ENCODE peak calls at places on chromosomes 4 and X, in ten cellular contexts. X is endothelial cell, M is NCI-H2081, B is glutamatergic neuron, J is HEK293T, P is thoracic aorta, E is brain microvascular endothelial cell, Z is HAP-1, K is cardiac fibroblast, H is posterior vena cava. C is an unnamed sample.

GRCh38 chrX:47936940-47937317 is 66.9 kb downstream of the ZNF182 start:
- DNase-seq in X (no peak), M (no peak), B (no peak), J (no peak), P (no peak), E (no peak), Z (no peak), K (no peak), H (no peak), C (no peak)

GRCh38 chr4:113003841-113004240 is 45.6 kb upstream of the ANK2 start:
- DNase-seq in X (no peak), M (no peak), B (no peak), J (no peak), P (no peak), E (peak), Z (no peak), K (peak), H (no peak), C (no peak)

GRCh38 chr4:15144967-15145295 is 142.7 kb downstream of the CPEB2 start:
- DNase-seq in X (no peak), M (no peak), B (no peak), J (no peak), P (no peak), E (no peak), Z (no peak), K (no peak), H (no peak), C (no peak)

GRCh38 chrX:125293792-125294780 is 25.6 kb upstream of the TEX13C start:
- DNase-seq in X (no peak), M (no peak), B (no peak), J (no peak), P (no peak), E (no peak), Z (no peak), K (no peak), H (no peak), C (no peak)

GRCh38 chr4:5037553-5038551 is 13.4 kb upstream of the STK32B start:
- DNase-seq in X (no peak), M (no peak), B (no peak), J (no peak), P (no peak), E (peak), Z (no peak), K (peak), H (no peak), C (no peak)

GRCh38 chr4:73067971-73068394 is 1.5 kb downstream of the COX18 start:
- DNase-seq in X (no peak), M (no peak), B (no peak), J (no peak), P (no peak), E (no peak), Z (no peak), K (peak), H (no peak), C (no peak)

GRCh38 chr4:174549696-174550095 is 27.4 kb upstream of the HPGD start:
- DNase-seq in X (no peak), M (no peak), B (no peak), J (no peak), P (no peak), E (no peak), Z (no peak), K (peak), H (no peak), C (no peak)

GRCh38 chrX:65932173-65933084 is 107.5 kb downstream of the VSIG4 start:
- DNase-seq in X (no peak), M (no peak), B (no peak), J (peak), P (no peak), E (no peak), Z (peak), K (no peak), H (no peak), C (peak)

GRCh38 chr4:184306949-184307348 is 89.3 kb upstream of the ENPP6 start:
- DNase-seq in X (no peak), M (no peak), B (no peak), J (no peak), P (no peak), E (peak), Z (no peak), K (peak), H (no peak), C (no peak)

GRCh38 chr4:55866973-55867574 is 13.6 kb downstream of the EXOC1 start:
- DNase-seq in X (no peak), M (peak), B (no peak), J (peak), P (no peak), E (peak), Z (peak), K (peak), H (no peak), C (peak)

GRCh38 chrX:37405954-37406353 is 56.8 kb downstream of the PRRG1 start:
- DNase-seq in X (no peak), M (no peak), B (no peak), J (no peak), P (no peak), E (peak), Z (no peak), K (peak), H (no peak), C (no peak)

GRCh38 chr4:74934016-74934821 is 1.3 kb downstream of the PARM1 start:
- DNase-seq in X (peak), M (peak), B (peak), J (peak), P (no peak), E (peak), Z (peak), K (peak), H (peak), C (peak)

GRCh38 chrX:79290596-79290995 is 76.5 kb downstream of the ITM2A start:
- DNase-seq in X (no peak), M (no peak), B (no peak), J (no peak), P (no peak), E (no peak), Z (no peak), K (no peak), H (no peak), C (no peak)

C was measured in WERI-Rb-1.